ENCODE peak calls at places on chromosomes 2 and 18, in four cellular contexts. R, E, C and P are unnamed samples.

GRCh38 chr18:50836521-50836957 is 16.7 kb upstream of the MRO start:
- DNase-seq in R (no peak), E (no peak), C (no peak), P (no peak)

GRCh38 chr2:96090181-96090500 is 26.2 kb downstream of the ADRA2B start:
- DNase-seq in R (no peak), E (no peak), C (no peak), P (no peak)

GRCh38 chr2:96618599-96619283 is 19.4 kb downstream of the KANSL3 start:
- DNase-seq in R (no peak), E (no peak), C (no peak), P (no peak)

GRCh38 chr2:160221391-160222276 is 21.6 kb upstream of the ITGB6 start:
- DNase-seq in R (no peak), E (no peak), C (peak), P (peak)

GRCh38 chr2:147689510-147689909 is 155.3 kb upstream of the ACVR2A start:
- DNase-seq in R (no peak), E (no peak), C (no peak), P (no peak)

GRCh38 chr2:237291138-237291792 is 122.7 kb downstream of the COL6A3 start:
- DNase-seq in R (peak), E (peak), C (peak), P (peak)

GRCh38 chr18:13726972-13727331 is 479 bp downstream of the RNMT start:
- DNase-seq in R (no peak), E (no peak), C (peak), P (peak)

GRCh38 chr2:151771599-151772358 is 37.5 kb upstream of the NEB start:
- DNase-seq in R (no peak), E (no peak), C (no peak), P (no peak)

GRCh38 chr2:71129891-71130324 is at the start of gene MCEE:
- DNase-seq in R (peak), E (peak), C (peak), P (peak)

GRCh38 chr18:43115076-43116035 is at the start of gene RIT2:
- DNase-seq in R (no peak), E (peak), C (no peak), P (no peak)

GRCh38 chr18:31225668-31226067 is 63.0 kb upstream of the DSC1 start:
- DNase-seq in R (no peak), E (no peak), C (peak), P (peak)

GRCh38 chr2:125658583-125658982 is 997.4 kb upstream of the GYPC start:
- DNase-seq in R (no peak), E (no peak), C (no peak), P (no peak)

GRCh38 chr2:128309341-128310093 is 9.2 kb downstream of the HS6ST1 start:
- DNase-seq in R (no peak), E (peak), C (peak), P (no peak)

GRCh38 chr2:57432528-57432927 is 614.1 kb upstream of the VRK2 start:
- DNase-seq in R (no peak), E (no peak), C (no peak), P (no peak)

GRCh38 chr2:73290049-73290839 is 3.1 kb downstream of the EGR4 start:
- DNase-seq in R (no peak), E (peak), C (peak), P (peak)

GRCh38 chr2:106339156-106339555 is 129.1 kb downstream of the RGPD3 start:
- DNase-seq in R (no peak), E (peak), C (no peak), P (no peak)

GRCh38 chr2:47058061-47058931 is 96.8 kb downstream of the STPG4 start:
- DNase-seq in R (no peak), E (no peak), C (no peak), P (no peak)

GRCh38 chr18:43665239-43665788 is 388.0 kb upstream of the SYT4 start:
- DNase-seq in R (no peak), E (no peak), C (no peak), P (no peak)

GRCh38 chr18:56563568-56563967 is 74.8 kb downstream of the TXNL1 start:
- DNase-seq in R (peak), E (no peak), C (peak), P (peak)

GRCh38 chr2:178072000-178072382 is 586 bp downstream of the PDE11A start:
- DNase-seq in R (no peak), E (no peak), C (no peak), P (no peak)

GRCh38 chr2:42601076-42601475 is 32.6 kb downstream of the MTA3 start:
- DNase-seq in R (no peak), E (peak), C (no peak), P (no peak)

GRCh38 chr2:134465228-134465627 is 211.4 kb downstream of the MGAT5 start:
- DNase-seq in R (no peak), E (no peak), C (no peak), P (no peak)

GRCh38 chr18:14970027-14970426 is 222.1 kb downstream of the ANKRD30B start:
- DNase-seq in R (no peak), E (no peak), C (no peak), P (no peak)

GRCh38 chr18:49510393-49511115 is 23.5 kb upstream of the C18orf32 start:
- DNase-seq in R (peak), E (peak), C (no peak), P (peak)

GRCh38 chr2:22110244-22110651 is 986.5 kb downstream of the TDRD15 start:
- DNase-seq in R (no peak), E (peak), C (no peak), P (no peak)

GRCh38 chr2:129888896-129889295 is 90.6 kb upstream of the RAB6C start:
- DNase-seq in R (no peak), E (no peak), C (no peak), P (no peak)

GRCh38 chr18:45738660-45739059 is 14.7 kb downstream of the SLC14A1 start:
- DNase-seq in R (no peak), E (no peak), C (no peak), P (no peak)

GRCh38 chr2:1707771-1708351 is 36.5 kb downstream of the PXDN start:
- DNase-seq in R (no peak), E (peak), C (no peak), P (no peak)

GRCh38 chr2:2663401-2664036 is 332.4 kb upstream of the MYT1L start:
- DNase-seq in R (no peak), E (no peak), C (no peak), P (no peak)

GRCh38 chr2:183995632-183996031 is 602.7 kb upstream of the ZNF804A start:
- DNase-seq in R (no peak), E (no peak), C (no peak), P (peak)

GRCh38 chr18:79601234-79601633 is 78.4 kb upstream of the CTDP1 start:
- DNase-seq in R (no peak), E (no peak), C (no peak), P (no peak)

GRCh38 chr2:30323499-30323898 is 92.2 kb downstream of the LBH start:
- DNase-seq in R (no peak), E (no peak), C (no peak), P (no peak)

GRCh38 chr18:45588831-45589558 is 26.3 kb upstream of the SLC14A2 start:
- DNase-seq in R (no peak), E (peak), C (no peak), P (no peak)

GRCh38 chr2:232993231-232993821 is 19.7 kb downstream of the NGEF start:
- DNase-seq in R (no peak), E (no peak), C (no peak), P (no peak)
- TF ChIP-seq JUND in R (no peak), E (no peak), C (no peak), P (no peak)

GRCh38 chr2:60535392-60536312 is 17.8 kb downstream of the BCL11A start:
- DNase-seq in R (no peak), E (no peak), C (no peak), P (no peak)

GRCh38 chr2:60534034-60534393 is 19.4 kb downstream of the BCL11A start:
- DNase-seq in R (no peak), E (no peak), C (no peak), P (no peak)

GRCh38 chr2:60538136-60538535 is 15.3 kb downstream of the BCL11A start:
- DNase-seq in R (no peak), E (no peak), C (no peak), P (no peak)

GRCh38 chr2:60539177-60539576 is 14.3 kb downstream of the BCL11A start:
- DNase-seq in R (no peak), E (no peak), C (no peak), P (no peak)

DNA sequence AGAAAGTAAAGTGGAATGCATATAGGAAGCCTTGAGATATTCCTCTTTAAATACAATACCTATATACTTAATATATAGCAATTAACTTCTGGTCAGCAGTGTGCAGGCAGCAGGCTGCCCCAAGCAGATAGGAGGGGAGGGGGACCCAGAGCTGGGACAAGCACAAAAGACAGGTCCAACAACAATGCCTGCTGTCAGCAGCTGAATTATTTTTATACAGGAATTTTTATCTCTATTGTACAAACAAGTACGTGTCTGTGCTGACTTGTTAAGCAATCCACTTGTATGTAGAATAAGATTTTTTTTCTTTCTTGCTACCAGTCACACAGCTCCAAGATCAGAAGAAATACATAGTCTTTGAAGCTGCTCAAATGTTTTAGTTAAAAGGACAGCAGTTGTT is 16.7 kb downstream of the BCL11A start:
- DNase-seq in R (no peak), E (no peak), C (no peak), P (no peak)
- TF ChIP-seq JUND in R (no peak), E (no peak), C (no peak), P (no peak)

GRCh38 chr2:55047677-55048299 is 2.5 kb downstream of the RTN4 start:
- DNase-seq in R (no peak), E (no peak), C (peak), P (no peak)
- TF ChIP-seq JUND in R (no peak), E (no peak), C (no peak), P (no peak)

GRCh38 chr2:223019987-223020717 is 31.8 kb upstream of the KCNE4 start:
- DNase-seq in R (no peak), E (no peak), C (no peak), P (no peak)
- TF ChIP-seq JUND in R (no peak), E (no peak), C (no peak), P (no peak)